ENCODE peak calls at places on chromosomes 6 and 20, in four cellular contexts. T is SK-N-SH, H is GM12891, V is H1. W is an unnamed sample.

GRCh38 chr6:8983202-8983688 is 547.9 kb upstream of the SLC35B3 start:
- DNase-seq in V (peak), T (peak), H (peak), W (peak)

GRCh38 chr20:61217848-61218247 is 34.2 kb upstream of the CDH4 start:
- DNase-seq in T (no peak), V (no peak), H (no peak), W (no peak)

GRCh38 chr20:1015181-1015580 is 13.1 kb upstream of the RSPO4 start:
- DNase-seq in H (no peak), T (no peak), V (no peak), W (no peak)

GRCh38 chr6:13445005-13445743 is 42.2 kb downstream of the GFOD1 start:
- DNase-seq in T (peak), H (no peak), V (no peak), W (no peak)

GRCh38 chr6:53244958-53245357 is 96.3 kb upstream of the GCM1 start:
- DNase-seq in H (peak), V (no peak), T (no peak), W (peak)

GRCh38 chr6:169792306-169793015 is 41.0 kb downstream of the ERMARD start:
- DNase-seq in T (no peak), H (no peak), V (peak), W (no peak)

GRCh38 chr6:19270616-19271015 is 566.6 kb upstream of the ID4 start:
- DNase-seq in T (no peak), H (no peak), V (no peak), W (no peak)

GRCh38 chr20:46705378-46705729 is 4.1 kb upstream of the SLC2A10 start:
- DNase-seq in T (no peak), V (no peak), H (no peak), W (no peak)

GRCh38 chr6:14386263-14386981 is 268.9 kb downstream of the CD83 start:
- DNase-seq in V (no peak), H (no peak), T (no peak), W (no peak)

GRCh38 chr20:16434087-16434664 is 139.1 kb downstream of the KIF16B start:
- DNase-seq in H (peak), T (peak), V (peak), W (peak)

GRCh38 chr20:38434310-38434741 is 802 bp downstream of the SNHG17 start:
- DNase-seq in T (peak), H (no peak), V (no peak), W (no peak)

GRCh38 chr6:69729870-69730449 is 66.8 kb downstream of the LMBRD1 start:
- DNase-seq in T (no peak), H (no peak), V (no peak), W (no peak)

GRCh38 chr6:31400467-31401289 is 2.7 kb upstream of the MICA start:
- DNase-seq in H (no peak), T (no peak), V (peak), W (no peak)

GRCh38 chr20:38284893-38285444 is 19.0 kb upstream of the BPI start:
- DNase-seq in T (no peak), V (no peak), H (no peak), W (no peak)

GRCh38 chr6:158068893-158069799 is 87.5 kb downstream of the SYNJ2 start:
- DNase-seq in V (no peak), T (no peak), H (no peak), W (no peak)

GRCh38 chr6:75183099-75183541 is 22.7 kb downstream of the COL12A1 start:
- DNase-seq in T (no peak), V (no peak), H (no peak), W (no peak)

GRCh38 chr6:44475779-44476434 is 88.4 kb downstream of the CDC5L start:
- DNase-seq in T (peak), H (peak), V (peak), W (peak)

GRCh38 chr6:24930386-24930785 is 5.4 kb downstream of the RIPOR2 start:
- DNase-seq in H (no peak), V (no peak), T (no peak), W (no peak)

GRCh38 chr6:37092851-37093727 is 76.9 kb upstream of the PIM1 start:
- DNase-seq in V (no peak), T (no peak), H (no peak), W (no peak)

GRCh38 chr6:148104131-148104530 is 238.5 kb upstream of the SASH1 start:
- DNase-seq in T (no peak), V (no peak), H (no peak), W (no peak)

GRCh38 chr20:46060301-46060881 is 29.4 kb downstream of the NCOA5 start:
- DNase-seq in H (no peak), T (no peak), V (peak), W (no peak)

GRCh38 chr6:111211411-111212030 is 124.2 kb downstream of the SLC16A10 start:
- DNase-seq in H (no peak), V (no peak), T (no peak), W (no peak)

GRCh38 chr6:35327349-35328027 is 14.9 kb upstream of the PPARD start:
- DNase-seq in H (no peak), V (peak), T (peak), W (peak)

GRCh38 chr6:4212588-4212987 is 77.2 kb upstream of the ECI2 start:
- DNase-seq in V (no peak), T (no peak), H (no peak), W (no peak)

GRCh38 chr6:3194535-3195376 is 32.7 kb downstream of the TUBB2B start:
- DNase-seq in T (peak), V (peak), H (no peak), W (no peak)

GRCh38 chr6:72505446-72505845 is 116.4 kb upstream of the KCNQ5 start:
- DNase-seq in V (no peak), T (no peak), H (no peak), W (no peak)

GRCh38 chr6:30974488-30975252 is 8.8 kb upstream of the MUC21 start:
- DNase-seq in T (no peak), H (no peak), V (no peak), W (no peak)

GRCh38 chr20:32585011-32585518 is at the start of gene NOL4L:
- DNase-seq in T (peak), V (peak), H (no peak), W (no peak)

GRCh38 chr20:31476648-31477220 is 1.6 kb downstream of the REM1 start:
- DNase-seq in H (no peak), V (no peak), T (no peak), W (no peak)

GRCh38 chr20:35447082-35447789 is 8.2 kb upstream of the CEP250 start:
- DNase-seq in V (peak), T (peak), H (peak), W (peak)

GRCh38 chr6:28542440-28543293 is 17.0 kb downstream of the GPX5 start:
- DNase-seq in V (peak), T (peak), H (peak), W (peak)

GRCh38 chr20:54078296-54078695 is 7.9 kb upstream of the BCAS1 start:
- DNase-seq in V (no peak), H (no peak), T (no peak), W (no peak)

GRCh38 chr20:41701596-41702350 is 83.6 kb upstream of the CHD6 start:
- DNase-seq in T (no peak), V (peak), H (no peak), W (no peak)

GRCh38 chr6:13708679-13709261 is 2.9 kb downstream of the RANBP9 start:
- DNase-seq in V (no peak), T (no peak), H (no peak), W (no peak)

GRCh38 chr6:135664527-135664926 is 167.0 kb upstream of the AHI1 start:
- DNase-seq in V (no peak), H (no peak), T (no peak), W (no peak)

GRCh38 chr6:30029587-30029986 is 31.5 kb upstream of the POLR1H start:
- DNase-seq in T (no peak), H (no peak), V (no peak), W (no peak)

GRCh38 chr6:22764521-22764920 is 195.2 kb downstream of the HDGFL1 start:
- DNase-seq in T (no peak), H (no peak), V (no peak), W (no peak)

GRCh38 chr6:22766979-22767378 is 197.6 kb downstream of the HDGFL1 start:
- DNase-seq in V (no peak), H (no peak), T (no peak), W (no peak)

GRCh38 chr6:22770042-22770441 is 200.7 kb downstream of the HDGFL1 start:
- DNase-seq in V (no peak), T (no peak), H (no peak), W (no peak)

GRCh38 chr6:22765015-22765414 is 195.6 kb downstream of the HDGFL1 start:
- DNase-seq in T (no peak), H (no peak), V (no peak), W (no peak)
- TF ChIP-seq TAF1 in T (no peak), H (no peak), V (no peak), W (no peak)

DNA sequence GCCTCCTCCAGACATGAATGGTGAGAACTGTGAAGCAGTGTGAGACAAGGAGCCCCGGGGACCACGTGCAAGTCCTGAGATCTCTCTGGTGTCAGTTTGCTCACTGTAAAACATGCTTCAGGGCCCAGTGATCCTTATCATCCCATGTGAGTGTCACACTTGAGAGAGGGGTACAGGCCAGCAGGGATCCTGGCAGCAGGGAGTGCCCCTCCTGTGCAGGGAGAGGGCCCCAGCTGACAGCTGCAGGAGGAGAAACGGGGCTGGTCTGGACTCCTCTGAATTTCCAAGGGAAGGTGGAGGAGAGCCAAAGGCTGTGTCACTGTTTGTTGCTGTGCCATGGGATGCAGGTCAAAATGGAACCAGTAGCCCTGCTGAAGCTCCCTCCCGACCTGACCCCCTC is 41.4 kb upstream of the CST5 start:
- DNase-seq in V (no peak), H (no peak), T (peak), W (no peak)
- TF ChIP-seq TAF1 in V (no peak), H (no peak), T (no peak), W (no peak)

GRCh38 chr6:33967966-33968724 is 164.3 kb upstream of the MLN start:
- DNase-seq in T (peak), H (no peak), V (no peak), W (no peak)

GRCh38 chr6:33964387-33964786 is 160.6 kb upstream of the MLN start:
- DNase-seq in T (no peak), V (no peak), H (no peak), W (no peak)

GRCh38 chr6:33965766-33966165 is 162.0 kb upstream of the MLN start:
- DNase-seq in H (no peak), V (no peak), T (no peak), W (no peak)

GRCh38 chr6:33966536-33966935 is 162.7 kb upstream of the MLN start:
- DNase-seq in T (no peak), H (no peak), V (no peak), W (no peak)

DNA sequence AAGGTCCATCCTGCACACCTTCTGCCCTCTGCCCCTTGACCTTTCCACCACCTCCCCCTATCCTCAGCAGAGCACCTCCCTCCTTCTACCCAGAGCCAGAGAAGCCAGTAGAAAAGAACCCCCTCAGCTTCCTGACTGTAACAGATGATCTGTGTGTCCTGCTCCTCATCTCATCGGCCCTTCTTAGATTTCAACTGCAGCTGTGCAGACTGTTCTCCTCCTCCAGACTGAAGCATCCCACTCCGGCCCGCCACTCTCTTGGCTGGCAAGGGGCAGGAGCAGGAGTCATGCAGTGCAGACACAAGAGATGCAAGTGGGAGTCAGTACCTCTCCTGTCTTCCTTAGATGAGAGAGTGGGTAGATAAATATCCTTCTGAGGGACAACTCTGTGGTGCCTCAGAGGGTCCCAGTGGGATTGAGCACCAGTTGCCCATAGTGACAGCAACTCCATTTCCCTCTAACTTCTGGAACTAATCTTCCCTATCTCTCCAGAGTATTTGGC is 163.5 kb upstream of the MLN start:
- DNase-seq in H (no peak), T (no peak), V (no peak), W (no peak)
- TF ChIP-seq TAF1 in H (no peak), T (no peak), V (no peak), W (no peak)

GRCh38 chr6:137728386-137729349 is 138.4 kb upstream of the TNFAIP3 start:
- DNase-seq in T (no peak), H (no peak), V (no peak), W (no peak)
- TF ChIP-seq TAF1 in T (no peak), H (no peak), V (no peak), W (no peak)

DNA sequence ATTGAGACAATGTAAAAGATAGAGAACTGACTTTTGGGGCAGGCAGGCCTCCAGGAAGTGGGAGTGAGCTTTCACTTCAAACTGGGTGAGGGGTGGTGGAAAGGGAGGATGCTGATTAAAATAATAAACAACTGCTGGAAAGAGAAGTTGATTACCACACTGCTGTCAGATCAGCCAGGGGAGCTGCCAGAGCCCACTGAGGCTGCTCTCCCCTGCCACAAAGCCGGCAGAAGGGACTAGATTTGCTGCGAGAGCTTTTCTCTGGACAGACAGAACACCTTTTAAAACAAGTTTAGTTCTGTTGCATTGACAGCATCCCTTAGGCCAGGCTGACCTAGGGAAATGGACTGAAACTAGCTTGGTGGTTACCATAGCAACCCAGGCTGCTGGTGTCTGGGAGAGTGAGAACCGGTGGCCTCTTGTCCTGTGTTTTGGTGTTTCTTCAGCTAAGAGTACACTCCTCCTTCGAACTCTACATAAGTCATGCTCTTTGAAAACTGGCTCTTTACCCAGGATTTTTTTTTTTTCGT is 374.1 kb downstream of the UTRN start:
- DNase-seq in H (no peak), V (no peak), T (peak), W (no peak)
- TF ChIP-seq TAF1 in H (no peak), V (no peak), T (no peak), W (no peak)

GRCh38 chr20:39800548-39800947 is 838.4 kb downstream of the DHX35 start:
- DNase-seq in V (no peak), T (no peak), H (no peak), W (no peak)
- TF ChIP-seq TAF1 in V (no peak), T (no peak), H (no peak), W (no peak)

DNA sequence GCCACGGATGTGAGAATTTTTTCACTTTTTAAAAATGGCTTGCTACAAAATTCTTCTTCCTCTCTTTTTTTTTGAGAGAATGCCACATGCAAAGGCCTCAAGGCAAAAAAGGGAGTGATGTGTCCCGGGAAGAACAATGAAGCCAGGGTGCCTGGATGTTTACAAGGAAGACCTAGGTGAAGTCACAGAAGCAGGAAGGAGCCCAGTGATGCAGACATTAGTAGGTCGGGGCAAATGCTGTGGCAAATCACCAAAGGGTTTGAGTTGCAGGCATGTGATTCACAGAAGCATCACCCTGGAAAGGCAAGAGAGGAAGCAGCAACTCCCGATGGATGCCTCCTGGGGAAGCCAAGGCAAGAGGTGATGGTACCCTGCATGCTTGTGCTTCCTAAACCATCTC is 46.8 kb downstream of the FARS2 start:
- DNase-seq in T (no peak), H (no peak), V (no peak), W (no peak)
- TF ChIP-seq TAF1 in T (no peak), H (no peak), V (no peak), W (no peak)

GRCh38 chr6:22821664-22822320 is 252.4 kb downstream of the HDGFL1 start:
- DNase-seq in H (no peak), T (no peak), V (no peak), W (no peak)
- TF ChIP-seq TAF1 in H (no peak), T (no peak), V (no peak), W (no peak)

W was measured in GM12892.